ENCODE peak calls at places on chromosome 13, in nine cellular contexts. One of them, this sample, is unnamed.
A peak's percentile ranks its signal among the peaks of the same experiment; 100 is the strongest.

GRCh38 chr13:102011539-102011938 is 390.3 kb downstream of the FGF14 start:
- DNase-seq in cardiac fibroblast: no peak
- DNase-seq in stimulated activated CD4-positive, alpha-beta T cell treated with anti-CD3 and anti-CD28 coated beads, Interleukin-12 subunit alpha, Interleukin-12 subunit beta, amount 100 ng/mL, for 24 hours: no peak
- DNase-seq in lower leg skin: no peak
- DNase-seq in DMS153: no peak
- DNase-seq in activated CD4-positive, alpha-beta T cell treated with anti-CD3 and anti-CD28 coated beads, Interleukin-2, amount 50 U/mL, for 24 hours: no peak
- DNase-seq in naive thymus-derived CD4-positive, alpha-beta T cell: no peak
- DNase-seq in activated naive CD4-positive, alpha-beta T cell treated with anti-CD3 and anti-CD28 coated beads, Interleukin-2, amount 50 U/mL, for 72 hours: no peak
- DNase-seq in fibroblast of pulmonary artery: no peak
- DNase-seq in this sample: no peak

GRCh38 chr13:39484506-39485313 is 118.3 kb downstream of the LHFPL6 start:
- DNase-seq in stimulated activated CD4-positive, alpha-beta T cell treated with anti-CD3 and anti-CD28 coated beads, Interleukin-12 subunit alpha, Interleukin-12 subunit beta, amount 100 ng/mL, for 24 hours: no peak
- DNase-seq in activated CD4-positive, alpha-beta T cell treated with anti-CD3 and anti-CD28 coated beads, Interleukin-2, amount 50 U/mL, for 24 hours: no peak
- DNase-seq in lower leg skin: no peak
- DNase-seq in naive thymus-derived CD4-positive, alpha-beta T cell: no peak
- DNase-seq in fibroblast of pulmonary artery: peak; percentile 70
- DNase-seq in DMS153: no peak
- DNase-seq in activated naive CD4-positive, alpha-beta T cell treated with anti-CD3 and anti-CD28 coated beads, Interleukin-2, amount 50 U/mL, for 72 hours: no peak
- DNase-seq in cardiac fibroblast: peak; percentile 68
- DNase-seq in this sample: no peak

GRCh38 chr13:101576452-101576851 is 124.0 kb downstream of the ITGBL1 start:
- DNase-seq in activated naive CD4-positive, alpha-beta T cell treated with anti-CD3 and anti-CD28 coated beads, Interleukin-2, amount 50 U/mL, for 72 hours: no peak
- DNase-seq in lower leg skin: no peak
- DNase-seq in cardiac fibroblast: peak; percentile 78
- DNase-seq in activated CD4-positive, alpha-beta T cell treated with anti-CD3 and anti-CD28 coated beads, Interleukin-2, amount 50 U/mL, for 24 hours: no peak
- DNase-seq in naive thymus-derived CD4-positive, alpha-beta T cell: no peak
- DNase-seq in DMS153: no peak
- DNase-seq in fibroblast of pulmonary artery: peak; percentile 40
- DNase-seq in stimulated activated CD4-positive, alpha-beta T cell treated with anti-CD3 and anti-CD28 coated beads, Interleukin-12 subunit alpha, Interleukin-12 subunit beta, amount 100 ng/mL, for 24 hours: no peak
- DNase-seq in this sample: no peak

GRCh38 chr13:93066187-93066586 is 160.4 kb upstream of the GPC6 start:
- DNase-seq in activated CD4-positive, alpha-beta T cell treated with anti-CD3 and anti-CD28 coated beads, Interleukin-2, amount 50 U/mL, for 24 hours: no peak
- DNase-seq in cardiac fibroblast: peak; percentile 83
- DNase-seq in activated naive CD4-positive, alpha-beta T cell treated with anti-CD3 and anti-CD28 coated beads, Interleukin-2, amount 50 U/mL, for 72 hours: no peak
- DNase-seq in stimulated activated CD4-positive, alpha-beta T cell treated with anti-CD3 and anti-CD28 coated beads, Interleukin-12 subunit alpha, Interleukin-12 subunit beta, amount 100 ng/mL, for 24 hours: no peak
- DNase-seq in fibroblast of pulmonary artery: peak; percentile 87
- DNase-seq in naive thymus-derived CD4-positive, alpha-beta T cell: no peak
- DNase-seq in DMS153: no peak
- DNase-seq in lower leg skin: no peak
- DNase-seq in this sample: no peak

GRCh38 chr13:67095621-67096020 is 134.5 kb downstream of the PCDH9 start:
- DNase-seq in activated naive CD4-positive, alpha-beta T cell treated with anti-CD3 and anti-CD28 coated beads, Interleukin-2, amount 50 U/mL, for 72 hours: no peak
- DNase-seq in fibroblast of pulmonary artery: peak; percentile 90
- DNase-seq in DMS153: no peak
- DNase-seq in naive thymus-derived CD4-positive, alpha-beta T cell: no peak
- DNase-seq in lower leg skin: no peak
- DNase-seq in stimulated activated CD4-positive, alpha-beta T cell treated with anti-CD3 and anti-CD28 coated beads, Interleukin-12 subunit alpha, Interleukin-12 subunit beta, amount 100 ng/mL, for 24 hours: no peak
- DNase-seq in cardiac fibroblast: peak; percentile 81
- DNase-seq in activated CD4-positive, alpha-beta T cell treated with anti-CD3 and anti-CD28 coated beads, Interleukin-2, amount 50 U/mL, for 24 hours: no peak
- DNase-seq in this sample: no peak

GRCh38 chr13:30934381-30934780 is 1.9 kb downstream of the TEX26 start:
- DNase-seq in fibroblast of pulmonary artery: no peak
- DNase-seq in naive thymus-derived CD4-positive, alpha-beta T cell: no peak
- DNase-seq in cardiac fibroblast: no peak
- DNase-seq in activated CD4-positive, alpha-beta T cell treated with anti-CD3 and anti-CD28 coated beads, Interleukin-2, amount 50 U/mL, for 24 hours: no peak
- DNase-seq in DMS153: no peak
- DNase-seq in activated naive CD4-positive, alpha-beta T cell treated with anti-CD3 and anti-CD28 coated beads, Interleukin-2, amount 50 U/mL, for 72 hours: no peak
- DNase-seq in lower leg skin: no peak
- DNase-seq in stimulated activated CD4-positive, alpha-beta T cell treated with anti-CD3 and anti-CD28 coated beads, Interleukin-12 subunit alpha, Interleukin-12 subunit beta, amount 100 ng/mL, for 24 hours: no peak
- DNase-seq in this sample: no peak

GRCh38 chr13:74270018-74270417 is 135.8 kb upstream of the KLF12 start:
- DNase-seq in lower leg skin: no peak
- DNase-seq in cardiac fibroblast: no peak
- DNase-seq in fibroblast of pulmonary artery: no peak
- DNase-seq in stimulated activated CD4-positive, alpha-beta T cell treated with anti-CD3 and anti-CD28 coated beads, Interleukin-12 subunit alpha, Interleukin-12 subunit beta, amount 100 ng/mL, for 24 hours: no peak
- DNase-seq in DMS153: no peak
- DNase-seq in activated CD4-positive, alpha-beta T cell treated with anti-CD3 and anti-CD28 coated beads, Interleukin-2, amount 50 U/mL, for 24 hours: no peak
- DNase-seq in naive thymus-derived CD4-positive, alpha-beta T cell: no peak
- DNase-seq in activated naive CD4-positive, alpha-beta T cell treated with anti-CD3 and anti-CD28 coated beads, Interleukin-2, amount 50 U/mL, for 72 hours: no peak
- DNase-seq in this sample: no peak

GRCh38 chr13:50529154-50529882 is 314.2 kb downstream of the DLEU7 start:
- DNase-seq in activated naive CD4-positive, alpha-beta T cell treated with anti-CD3 and anti-CD28 coated beads, Interleukin-2, amount 50 U/mL, for 72 hours: no peak
- DNase-seq in cardiac fibroblast: peak; percentile 91
- DNase-seq in lower leg skin: peak; percentile 83
- DNase-seq in stimulated activated CD4-positive, alpha-beta T cell treated with anti-CD3 and anti-CD28 coated beads, Interleukin-12 subunit alpha, Interleukin-12 subunit beta, amount 100 ng/mL, for 24 hours: no peak
- DNase-seq in DMS153: peak; percentile 68
- DNase-seq in fibroblast of pulmonary artery: peak; percentile 93
- DNase-seq in activated CD4-positive, alpha-beta T cell treated with anti-CD3 and anti-CD28 coated beads, Interleukin-2, amount 50 U/mL, for 24 hours: no peak
- DNase-seq in naive thymus-derived CD4-positive, alpha-beta T cell: no peak
- DNase-seq in this sample: peak; percentile 78

GRCh38 chr13:95191821-95192220 is 109.4 kb downstream of the ABCC4 start:
- DNase-seq in fibroblast of pulmonary artery: peak; percentile 88
- DNase-seq in stimulated activated CD4-positive, alpha-beta T cell treated with anti-CD3 and anti-CD28 coated beads, Interleukin-12 subunit alpha, Interleukin-12 subunit beta, amount 100 ng/mL, for 24 hours: peak; percentile 24
- DNase-seq in cardiac fibroblast: peak; percentile 85
- DNase-seq in activated CD4-positive, alpha-beta T cell treated with anti-CD3 and anti-CD28 coated beads, Interleukin-2, amount 50 U/mL, for 24 hours: peak; percentile 42
- DNase-seq in naive thymus-derived CD4-positive, alpha-beta T cell: peak; percentile 35
- DNase-seq in DMS153: no peak
- DNase-seq in lower leg skin: peak; percentile 35
- DNase-seq in activated naive CD4-positive, alpha-beta T cell treated with anti-CD3 and anti-CD28 coated beads, Interleukin-2, amount 50 U/mL, for 72 hours: peak; percentile 79
- DNase-seq in this sample: peak; percentile 71

GRCh38 chr13:111893607-111894443 is 173.1 kb upstream of the SOX1 start:
- DNase-seq in activated CD4-positive, alpha-beta T cell treated with anti-CD3 and anti-CD28 coated beads, Interleukin-2, amount 50 U/mL, for 24 hours: no peak
- DNase-seq in naive thymus-derived CD4-positive, alpha-beta T cell: no peak
- DNase-seq in fibroblast of pulmonary artery: no peak
- DNase-seq in DMS153: no peak
- DNase-seq in lower leg skin: no peak
- DNase-seq in activated naive CD4-positive, alpha-beta T cell treated with anti-CD3 and anti-CD28 coated beads, Interleukin-2, amount 50 U/mL, for 72 hours: no peak
- DNase-seq in stimulated activated CD4-positive, alpha-beta T cell treated with anti-CD3 and anti-CD28 coated beads, Interleukin-12 subunit alpha, Interleukin-12 subunit beta, amount 100 ng/mL, for 24 hours: no peak
- DNase-seq in cardiac fibroblast: no peak
- DNase-seq in this sample: no peak

GRCh38 chr13:110332750-110333149 is 25.7 kb downstream of the COL4A2 start:
- DNase-seq in lower leg skin: no peak
- DNase-seq in cardiac fibroblast: peak; percentile 45
- DNase-seq in fibroblast of pulmonary artery: no peak
- DNase-seq in stimulated activated CD4-positive, alpha-beta T cell treated with anti-CD3 and anti-CD28 coated beads, Interleukin-12 subunit alpha, Interleukin-12 subunit beta, amount 100 ng/mL, for 24 hours: no peak
- DNase-seq in activated naive CD4-positive, alpha-beta T cell treated with anti-CD3 and anti-CD28 coated beads, Interleukin-2, amount 50 U/mL, for 72 hours: no peak
- DNase-seq in naive thymus-derived CD4-positive, alpha-beta T cell: no peak
- DNase-seq in activated CD4-positive, alpha-beta T cell treated with anti-CD3 and anti-CD28 coated beads, Interleukin-2, amount 50 U/mL, for 24 hours: no peak
- DNase-seq in DMS153: no peak
- DNase-seq in this sample: no peak

GRCh38 chr13:109787135-109787954 is 962 bp upstream of the IRS2 start:
- DNase-seq in activated CD4-positive, alpha-beta T cell treated with anti-CD3 and anti-CD28 coated beads, Interleukin-2, amount 50 U/mL, for 24 hours: no peak
- DNase-seq in stimulated activated CD4-positive, alpha-beta T cell treated with anti-CD3 and anti-CD28 coated beads, Interleukin-12 subunit alpha, Interleukin-12 subunit beta, amount 100 ng/mL, for 24 hours: no peak
- DNase-seq in fibroblast of pulmonary artery: peak; percentile 46
- DNase-seq in activated naive CD4-positive, alpha-beta T cell treated with anti-CD3 and anti-CD28 coated beads, Interleukin-2, amount 50 U/mL, for 72 hours: peak; percentile 38
- DNase-seq in DMS153: peak; percentile 44
- DNase-seq in cardiac fibroblast: peak; percentile 52
- DNase-seq in lower leg skin: peak; percentile 42
- DNase-seq in naive thymus-derived CD4-positive, alpha-beta T cell: no peak
- DNase-seq in this sample: peak; percentile 51

GRCh38 chr13:22041741-22042140 is 370.9 kb downstream of the FGF9 start:
- DNase-seq in fibroblast of pulmonary artery: no peak
- DNase-seq in naive thymus-derived CD4-positive, alpha-beta T cell: no peak
- DNase-seq in cardiac fibroblast: no peak
- DNase-seq in activated naive CD4-positive, alpha-beta T cell treated with anti-CD3 and anti-CD28 coated beads, Interleukin-2, amount 50 U/mL, for 72 hours: no peak
- DNase-seq in stimulated activated CD4-positive, alpha-beta T cell treated with anti-CD3 and anti-CD28 coated beads, Interleukin-12 subunit alpha, Interleukin-12 subunit beta, amount 100 ng/mL, for 24 hours: no peak
- DNase-seq in DMS153: no peak
- DNase-seq in activated CD4-positive, alpha-beta T cell treated with anti-CD3 and anti-CD28 coated beads, Interleukin-2, amount 50 U/mL, for 24 hours: no peak
- DNase-seq in lower leg skin: no peak
- DNase-seq in this sample: no peak

GRCh38 chr13:75178436-75178835 is 303.5 kb downstream of the TBC1D4 start:
- DNase-seq in DMS153: no peak
- DNase-seq in fibroblast of pulmonary artery: no peak
- DNase-seq in naive thymus-derived CD4-positive, alpha-beta T cell: no peak
- DNase-seq in stimulated activated CD4-positive, alpha-beta T cell treated with anti-CD3 and anti-CD28 coated beads, Interleukin-12 subunit alpha, Interleukin-12 subunit beta, amount 100 ng/mL, for 24 hours: no peak
- DNase-seq in activated naive CD4-positive, alpha-beta T cell treated with anti-CD3 and anti-CD28 coated beads, Interleukin-2, amount 50 U/mL, for 72 hours: no peak
- DNase-seq in activated CD4-positive, alpha-beta T cell treated with anti-CD3 and anti-CD28 coated beads, Interleukin-2, amount 50 U/mL, for 24 hours: no peak
- DNase-seq in cardiac fibroblast: no peak
- DNase-seq in lower leg skin: no peak
- DNase-seq in this sample: no peak

GRCh38 chr13:48235100-48235813 is 2.3 kb downstream of the ITM2B start:
- DNase-seq in activated CD4-positive, alpha-beta T cell treated with anti-CD3 and anti-CD28 coated beads, Interleukin-2, amount 50 U/mL, for 24 hours: no peak
- DNase-seq in DMS153: peak; percentile 31
- DNase-seq in activated naive CD4-positive, alpha-beta T cell treated with anti-CD3 and anti-CD28 coated beads, Interleukin-2, amount 50 U/mL, for 72 hours: no peak
- DNase-seq in cardiac fibroblast: peak; percentile 63
- DNase-seq in lower leg skin: peak; percentile 49
- DNase-seq in stimulated activated CD4-positive, alpha-beta T cell treated with anti-CD3 and anti-CD28 coated beads, Interleukin-12 subunit alpha, Interleukin-12 subunit beta, amount 100 ng/mL, for 24 hours: no peak
- DNase-seq in fibroblast of pulmonary artery: peak; percentile 47
- DNase-seq in naive thymus-derived CD4-positive, alpha-beta T cell: no peak
- DNase-seq in this sample: no peak

GRCh38 chr13:111341886-111342285 is 21.4 kb downstream of the TEX29 start:
- DNase-seq in activated CD4-positive, alpha-beta T cell treated with anti-CD3 and anti-CD28 coated beads, Interleukin-2, amount 50 U/mL, for 24 hours: no peak
- DNase-seq in cardiac fibroblast: no peak
- DNase-seq in activated naive CD4-positive, alpha-beta T cell treated with anti-CD3 and anti-CD28 coated beads, Interleukin-2, amount 50 U/mL, for 72 hours: no peak
- DNase-seq in lower leg skin: no peak
- DNase-seq in DMS153: no peak
- DNase-seq in naive thymus-derived CD4-positive, alpha-beta T cell: no peak
- DNase-seq in stimulated activated CD4-positive, alpha-beta T cell treated with anti-CD3 and anti-CD28 coated beads, Interleukin-12 subunit alpha, Interleukin-12 subunit beta, amount 100 ng/mL, for 24 hours: no peak
- DNase-seq in fibroblast of pulmonary artery: no peak
- DNase-seq in this sample: no peak

GRCh38 chr13:44908712-44909111 is 80.6 kb downstream of the NUFIP1 start:
- DNase-seq in lower leg skin: no peak
- DNase-seq in activated CD4-positive, alpha-beta T cell treated with anti-CD3 and anti-CD28 coated beads, Interleukin-2, amount 50 U/mL, for 24 hours: no peak
- DNase-seq in cardiac fibroblast: no peak
- DNase-seq in DMS153: no peak
- DNase-seq in naive thymus-derived CD4-positive, alpha-beta T cell: no peak
- DNase-seq in stimulated activated CD4-positive, alpha-beta T cell treated with anti-CD3 and anti-CD28 coated beads, Interleukin-12 subunit alpha, Interleukin-12 subunit beta, amount 100 ng/mL, for 24 hours: no peak
- DNase-seq in fibroblast of pulmonary artery: no peak
- DNase-seq in activated naive CD4-positive, alpha-beta T cell treated with anti-CD3 and anti-CD28 coated beads, Interleukin-2, amount 50 U/mL, for 72 hours: no peak
- DNase-seq in this sample: no peak

GRCh38 chr13:42071667-42072419 is 23.4 kb downstream of the DGKH start:
- DNase-seq in DMS153: no peak
- DNase-seq in lower leg skin: no peak
- DNase-seq in cardiac fibroblast: peak; percentile 48
- DNase-seq in activated naive CD4-positive, alpha-beta T cell treated with anti-CD3 and anti-CD28 coated beads, Interleukin-2, amount 50 U/mL, for 72 hours: no peak
- DNase-seq in activated CD4-positive, alpha-beta T cell treated with anti-CD3 and anti-CD28 coated beads, Interleukin-2, amount 50 U/mL, for 24 hours: no peak
- DNase-seq in naive thymus-derived CD4-positive, alpha-beta T cell: no peak
- DNase-seq in stimulated activated CD4-positive, alpha-beta T cell treated with anti-CD3 and anti-CD28 coated beads, Interleukin-12 subunit alpha, Interleukin-12 subunit beta, amount 100 ng/mL, for 24 hours: no peak
- DNase-seq in fibroblast of pulmonary artery: peak; percentile 54
- DNase-seq in this sample: no peak

GRCh38 chr13:41973247-41973741 is 12.4 kb upstream of the VWA8 start:
- DNase-seq in activated naive CD4-positive, alpha-beta T cell treated with anti-CD3 and anti-CD28 coated beads, Interleukin-2, amount 50 U/mL, for 72 hours: no peak
- DNase-seq in fibroblast of pulmonary artery: no peak
- DNase-seq in stimulated activated CD4-positive, alpha-beta T cell treated with anti-CD3 and anti-CD28 coated beads, Interleukin-12 subunit alpha, Interleukin-12 subunit beta, amount 100 ng/mL, for 24 hours: no peak
- DNase-seq in activated CD4-positive, alpha-beta T cell treated with anti-CD3 and anti-CD28 coated beads, Interleukin-2, amount 50 U/mL, for 24 hours: no peak
- DNase-seq in DMS153: no peak
- DNase-seq in lower leg skin: no peak
- DNase-seq in cardiac fibroblast: no peak
- DNase-seq in naive thymus-derived CD4-positive, alpha-beta T cell: no peak
- DNase-seq in this sample: no peak

GRCh38 chr13:64716936-64717335 is 2513.2 kb downstream of the PCDH9 start:
- DNase-seq in lower leg skin: no peak
- DNase-seq in DMS153: no peak
- DNase-seq in stimulated activated CD4-positive, alpha-beta T cell treated with anti-CD3 and anti-CD28 coated beads, Interleukin-12 subunit alpha, Interleukin-12 subunit beta, amount 100 ng/mL, for 24 hours: no peak
- DNase-seq in activated CD4-positive, alpha-beta T cell treated with anti-CD3 and anti-CD28 coated beads, Interleukin-2, amount 50 U/mL, for 24 hours: no peak
- DNase-seq in fibroblast of pulmonary artery: no peak
- DNase-seq in activated naive CD4-positive, alpha-beta T cell treated with anti-CD3 and anti-CD28 coated beads, Interleukin-2, amount 50 U/mL, for 72 hours: no peak
- DNase-seq in cardiac fibroblast: no peak
- DNase-seq in naive thymus-derived CD4-positive, alpha-beta T cell: no peak
- DNase-seq in this sample: no peak

This sample was measured in SHP77 treated with DMSO at 0.1 percent for 48 hours.